ENCODE peak calls at places on chromosomes 16 and 17, in four cellular contexts. C is BE2C, A is IMR-90, M is NCI-H1092. U is an unnamed sample.

GRCh38 chr16:14375132-14375491 is 254.9 kb downstream of the PARN start:
- DNase-seq in C (no peak), A (peak; percentile 29), M (no peak), U (no peak)

GRCh38 chr17:15513859-15514446 is 46.5 kb upstream of the CDRT4 start:
- DNase-seq in C (no peak), A (peak; percentile 24), M (no peak), U (no peak)

GRCh38 chr17:1486802-1487695 is 5.4 kb downstream of the MYO1C start:
- DNase-seq in C (no peak), A (no peak), M (no peak), U (peak; percentile 80)

GRCh38 chr16:86306046-86306644 is 204.2 kb upstream of the FOXF1 start:
- DNase-seq in C (no peak), A (peak; percentile 88), M (no peak), U (no peak)

GRCh38 chr16:52078716-52079655 is 468.0 kb downstream of the TOX3 start:
- DNase-seq in C (no peak), A (no peak), M (peak; percentile 23), U (no peak)

GRCh38 chr17:7313028-7313889 is 1.9 kb downstream of the GPS2 start:
- DNase-seq in C (peak; percentile 27), A (peak; percentile 2), M (no peak), U (no peak)

GRCh38 chr17:80426671-80427326 is 11.8 kb downstream of the ENDOV start:
- DNase-seq in C (peak; percentile 85), A (peak; percentile 50), M (peak; percentile 48), U (no peak)

GRCh38 chr17:67582632-67583230 is 135.0 kb upstream of the NOL11 start:
- DNase-seq in C (peak; percentile 31), A (peak; percentile 62), M (peak; percentile 94), U (no peak)

GRCh38 chr16:85982563-85982939 is 83.6 kb downstream of the IRF8 start:
- DNase-seq in C (no peak), A (no peak), M (no peak), U (no peak)

GRCh38 chr17:78912082-78912481 is 9.1 kb upstream of the CEP295NL start:
- DNase-seq in C (no peak), A (no peak), M (no peak), U (no peak)

GRCh38 chr17:21287703-21288449 is 3.4 kb downstream of the MAP2K3 start:
- DNase-seq in C (no peak), A (peak; percentile 97), M (no peak), U (peak; percentile 87)

GRCh38 chr16:3983081-3983520 is 102.6 kb upstream of the CREBBP start:
- DNase-seq in C (peak; percentile 83), A (peak; percentile 69), M (peak; percentile 78), U (peak; percentile 8)

GRCh38 chr16:89139907-89140361 is 31.6 kb upstream of the CDH15 start:
- DNase-seq in C (no peak), A (no peak), M (no peak), U (no peak)

GRCh38 chr17:82244413-82245140 is 15.7 kb downstream of the SLC16A3 start:
- DNase-seq in C (peak; percentile 69), A (no peak), M (no peak), U (no peak)

GRCh38 chr17:61179316-61179715 is 220.3 kb upstream of the TBX2 start:
- DNase-seq in C (no peak), A (no peak), M (no peak), U (no peak)

GRCh38 chr17:16273929-16274339 is 56.9 kb downstream of the PIGL start:
- DNase-seq in C (no peak), A (no peak), M (no peak), U (no peak)

GRCh38 chr16:85080923-85081498 is 31.3 kb downstream of the CIBAR2 start:
- DNase-seq in C (peak; percentile 53), A (no peak), M (no peak), U (no peak)

GRCh38 chr16:5670198-5670597 is 572.6 kb upstream of the EEF2KMT start:
- DNase-seq in C (no peak), A (no peak), M (no peak), U (no peak)

GRCh38 chr16:72963921-72964320 is 84.0 kb downstream of the ZFHX3 start:
- DNase-seq in C (no peak), A (peak; percentile 78), M (no peak), U (no peak)

GRCh38 chr17:47834756-47835155 is 3.3 kb downstream of the LRRC46 start:
- DNase-seq in C (no peak), A (no peak), M (no peak), U (no peak)

GRCh38 chr17:3665834-3666233 is 2.5 kb downstream of the TAX1BP3 start:
- DNase-seq in C (no peak), A (no peak), M (no peak), U (no peak)

GRCh38 chr17:42866631-42867575 is 15.9 kb downstream of the AOC3 start:
- DNase-seq in C (no peak), A (no peak), M (no peak), U (no peak)

GRCh38 chr17:55889271-55889670 is 138.4 kb downstream of the PCTP start:
- DNase-seq in C (no peak), A (no peak), M (no peak), U (peak; percentile 31)

GRCh38 chr16:2019500-2019899 is at the start of gene NPW:
- DNase-seq in C (peak; percentile 28), A (no peak), M (peak; percentile 35), U (no peak)

GRCh38 chr17:76191891-76192290 is 48.4 kb downstream of the RNF157 start:
- DNase-seq in C (no peak), A (no peak), M (no peak), U (no peak)

U was measured in foreskin keratinocyte.